ENCODE peak calls at places on chromosome 11, in nine cellular contexts. W is IMR-90, C is cardiac muscle cell, N is esophagus squamous epithelium, K is Peyer's patch, P is right lobe of liver, V is body of pancreas, I is fibroblast of lung, T is astrocyte. U is an unnamed sample. For H3K9me3 and H3K4me1, the result is how much of the 10 kb centered on the place peaks cover.

GRCh38 chr11:12786891-12787290 is 112.7 kb downstream of the TEAD1 start:
- DNase-seq in W (no peak), C (no peak), N (no peak), K (no peak), P (no peak), V (no peak), I (no peak), T (no peak), U (no peak)

GRCh38 chr11:860238-861104 is 17.8 kb downstream of the TSPAN4 start:
- DNase-seq in W (no peak), C (no peak), N (no peak), K (no peak), P (no peak), V (no peak), I (no peak), T (no peak), U (no peak)

GRCh38 chr11:12439615-12440014 is 62.2 kb downstream of the PARVA start:
- DNase-seq in W (no peak), C (no peak), N (no peak), K (no peak), P (no peak), V (no peak), I (no peak), T (no peak), U (no peak)

GRCh38 chr11:119366690-119367620 is 14.5 kb downstream of the USP2 start:
- DNase-seq in W (no peak), C (no peak), N (no peak), K (no peak), P (no peak), V (no peak), I (no peak), T (no peak), U (no peak)

GRCh38 chr11:118531597-118532084 is 649 bp downstream of the TMEM25 start:
- DNase-seq in W (no peak), C (no peak), N (no peak), K (no peak), P (no peak), V (no peak), I (no peak), T (no peak), U (no peak)

GRCh38 chr11:30853470-30853869 is 267.3 kb upstream of the MPPED2 start:
- DNase-seq in W (no peak), C (no peak), N (no peak), K (no peak), P (no peak), V (no peak), I (no peak), T (no peak), U (no peak)

GRCh38 chr11:1970956-1971355 is 23.8 kb downstream of the MRPL23 start:
- DNase-seq in W (no peak), C (no peak), N (no peak), K (no peak), P (no peak), V (no peak), I (no peak), T (no peak), U (peak)

GRCh38 chr11:123640029-123640428 is 14.4 kb downstream of the SCN3B start:
- DNase-seq in W (no peak), C (no peak), N (no peak), K (no peak), P (no peak), V (no peak), I (no peak), T (no peak), U (no peak)

GRCh38 chr11:126332221-126332711 is 23.2 kb upstream of the ST3GAL4 start:
- DNase-seq in W (peak), C (no peak), N (no peak), K (no peak), P (peak), V (peak), I (peak), T (peak), U (peak)

GRCh38 chr11:115598502-115598901 is 94.3 kb upstream of the CADM1 start:
- DNase-seq in W (no peak), C (no peak), N (no peak), K (no peak), P (no peak), V (no peak), I (no peak), T (no peak), U (no peak)

GRCh38 chr11:20112291-20113146 is 47.8 kb downstream of the DBX1 start:
- DNase-seq in W (peak), C (no peak), N (no peak), K (peak), P (peak), V (peak), I (peak), T (peak), U (peak)

GRCh38 chr11:32500001-32500400 is 64.7 kb upstream of the WT1 start:
- DNase-seq in W (no peak), C (no peak), N (no peak), K (no peak), P (no peak), V (peak), I (no peak), T (no peak), U (no peak)

GRCh38 chr11:43515090-43515489 is 156.4 kb downstream of the TTC17 start:
- DNase-seq in W (no peak), C (peak), N (no peak), K (no peak), P (no peak), V (peak), I (no peak), T (no peak), U (no peak)

GRCh38 chr11:28137832-28138231 is 29.6 kb downstream of the METTL15 start:
- DNase-seq in W (no peak), C (no peak), N (no peak), K (no peak), P (no peak), V (no peak), I (no peak), T (no peak), U (no peak)

GRCh38 chr11:28142724-28143123 is 34.5 kb downstream of the METTL15 start:
- DNase-seq in W (no peak), C (no peak), N (no peak), K (no peak), P (no peak), V (no peak), I (no peak), T (no peak), U (no peak)

GRCh38 chr11:28144808-28145207 is 36.6 kb downstream of the METTL15 start:
- DNase-seq in W (peak), C (no peak), N (no peak), K (no peak), P (no peak), V (no peak), I (peak), T (peak), U (no peak)

GRCh38 chr11:28140689-28141455 is 32.7 kb downstream of the METTL15 start:
- DNase-seq in W (no peak), C (no peak), N (no peak), K (no peak), P (no peak), V (no peak), I (no peak), T (no peak), U (no peak)

GRCh38 chr11:28139848-28140415 is 31.7 kb downstream of the METTL15 start:
- DNase-seq in W (no peak), C (no peak), N (no peak), K (no peak), P (no peak), V (no peak), I (no peak), T (no peak), U (no peak)
- H3K9me3 ChIP-seq in W (under half), C (under half), N (under half), K (under half), P (under half), V (under half), I (under half), T (under half), U (under half)

GRCh38 chr11:92890836-92891235 is 78.6 kb upstream of the MTNR1B start:
- DNase-seq in W (no peak), C (no peak), N (no peak), K (no peak), P (no peak), V (no peak), I (peak), T (no peak), U (no peak)
- H3K4me1 ChIP-seq in W (under half), C (under half), N (under half), K (under half), P (under half), V (under half), I (under half), T (under half), U (under half)

DNA sequence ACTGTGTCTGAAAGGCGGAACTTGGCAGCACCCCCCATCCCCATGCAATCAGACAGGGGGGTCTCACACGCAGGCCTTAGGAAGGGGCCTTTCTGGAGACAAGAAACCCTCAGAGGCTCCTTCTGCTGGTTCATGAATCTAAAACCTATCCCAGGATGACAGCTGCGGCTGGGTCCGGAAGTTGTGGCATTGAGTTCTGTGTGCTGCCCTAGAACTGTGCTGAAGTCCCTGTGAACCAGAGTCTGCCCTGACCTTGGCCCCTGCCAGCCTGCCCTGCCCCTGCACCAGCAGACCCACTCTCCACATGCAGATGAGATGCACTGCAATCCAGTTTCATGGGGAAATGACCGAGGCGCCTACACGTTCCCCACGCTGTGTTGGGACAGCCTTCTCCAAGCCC is 268.0 kb downstream of the CTTN start:
- DNase-seq in W (no peak), C (no peak), N (no peak), K (no peak), P (no peak), V (no peak), I (no peak), T (no peak), U (no peak)
- H3K9me3 ChIP-seq in W (under half), C (under half), N (under half), K (under half), P (under half), V (under half), I (under half), T (under half), U (under half)

GRCh38 chr11:64868904-64869570 is 9.4 kb downstream of the EHD1 start:
- DNase-seq in W (peak), C (peak), N (no peak), K (no peak), P (no peak), V (no peak), I (peak), T (peak), U (no peak)
- H3K4me1 ChIP-seq in W (under half), C (half or more), N (half or more), K (half or more), P (under half), V (under half), I (half or more), T (half or more), U (half or more)

GRCh38 chr11:67470337-67471002 is 1.4 kb upstream of the TMEM134 start:
- DNase-seq in W (no peak), C (no peak), N (no peak), K (no peak), P (no peak), V (no peak), I (no peak), T (no peak), U (no peak)
- H3K9me3 ChIP-seq in W (under half), C (under half), N (under half), K (under half), P (under half), V (under half), I (under half), T (under half), U (under half)

GRCh38 chr11:44597358-44598009 is 32.0 kb downstream of the CD82 start:
- DNase-seq in W (no peak), C (no peak), N (no peak), K (no peak), P (no peak), V (no peak), I (no peak), T (no peak), U (no peak)

GRCh38 chr11:44595006-44595405 is 29.5 kb downstream of the CD82 start:
- DNase-seq in W (no peak), C (no peak), N (no peak), K (no peak), P (no peak), V (no peak), I (no peak), T (no peak), U (no peak)

GRCh38 chr11:44596541-44597276 is 31.2 kb downstream of the CD82 start:
- DNase-seq in W (no peak), C (no peak), N (no peak), K (peak), P (no peak), V (no peak), I (no peak), T (peak), U (no peak)

GRCh38 chr11:44593194-44593593 is 27.7 kb downstream of the CD82 start:
- DNase-seq in W (no peak), C (peak), N (no peak), K (no peak), P (no peak), V (no peak), I (no peak), T (no peak), U (no peak)

DNA sequence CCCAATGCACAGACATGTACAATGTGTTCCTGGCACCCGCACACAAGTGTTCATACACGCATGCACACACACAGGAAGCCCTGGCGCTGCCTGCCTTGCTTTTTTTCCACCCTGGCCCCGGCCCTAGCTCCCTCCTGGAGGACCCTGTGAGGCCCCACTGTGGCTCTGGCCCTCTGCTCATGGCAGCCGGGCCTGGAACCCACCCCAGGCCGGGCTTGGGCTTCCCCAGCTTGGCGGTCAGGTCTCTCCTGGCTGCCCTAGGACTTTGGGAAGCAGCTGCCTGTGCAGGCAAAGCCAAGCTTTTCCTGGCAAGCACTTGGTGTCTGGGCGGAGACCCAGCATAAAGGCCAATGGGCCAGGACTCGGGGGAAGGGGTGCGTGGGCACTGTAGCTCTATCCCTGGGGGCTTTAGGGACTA is 30.5 kb downstream of the CD82 start:
- DNase-seq in W (no peak), C (no peak), N (no peak), K (peak), P (peak), V (peak), I (peak), T (no peak), U (no peak)
- H3K4me1 ChIP-seq in W (under half), C (under half), N (under half), K (under half), P (under half), V (under half), I (under half), T (under half), U (half or more)

DNA sequence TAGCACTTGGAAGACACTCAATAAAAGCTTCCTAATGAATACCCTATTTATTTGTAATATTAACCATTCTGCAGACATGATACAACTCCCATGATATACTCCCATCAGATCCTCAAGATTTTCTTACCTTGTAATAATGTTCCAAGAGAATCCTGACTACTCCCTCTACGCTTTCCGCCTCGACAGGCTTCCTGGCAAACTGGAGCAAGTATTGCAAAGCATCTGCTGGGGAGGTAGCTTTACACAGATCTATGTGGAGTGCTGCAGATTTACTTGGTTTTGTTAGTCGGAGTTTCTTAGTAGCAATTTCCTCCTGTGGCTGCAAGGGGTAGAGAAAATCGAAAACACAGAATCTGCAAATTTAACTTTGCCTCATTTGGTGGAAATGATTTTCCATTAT is 3.5 kb downstream of the INTS4 start:
- DNase-seq in W (no peak), C (no peak), N (no peak), K (no peak), P (no peak), V (no peak), I (no peak), T (no peak), U (no peak)
- H3K9me3 ChIP-seq in W (under half), C (under half), N (under half), K (under half), P (under half), V (under half), I (under half), T (under half), U (under half)

DNA sequence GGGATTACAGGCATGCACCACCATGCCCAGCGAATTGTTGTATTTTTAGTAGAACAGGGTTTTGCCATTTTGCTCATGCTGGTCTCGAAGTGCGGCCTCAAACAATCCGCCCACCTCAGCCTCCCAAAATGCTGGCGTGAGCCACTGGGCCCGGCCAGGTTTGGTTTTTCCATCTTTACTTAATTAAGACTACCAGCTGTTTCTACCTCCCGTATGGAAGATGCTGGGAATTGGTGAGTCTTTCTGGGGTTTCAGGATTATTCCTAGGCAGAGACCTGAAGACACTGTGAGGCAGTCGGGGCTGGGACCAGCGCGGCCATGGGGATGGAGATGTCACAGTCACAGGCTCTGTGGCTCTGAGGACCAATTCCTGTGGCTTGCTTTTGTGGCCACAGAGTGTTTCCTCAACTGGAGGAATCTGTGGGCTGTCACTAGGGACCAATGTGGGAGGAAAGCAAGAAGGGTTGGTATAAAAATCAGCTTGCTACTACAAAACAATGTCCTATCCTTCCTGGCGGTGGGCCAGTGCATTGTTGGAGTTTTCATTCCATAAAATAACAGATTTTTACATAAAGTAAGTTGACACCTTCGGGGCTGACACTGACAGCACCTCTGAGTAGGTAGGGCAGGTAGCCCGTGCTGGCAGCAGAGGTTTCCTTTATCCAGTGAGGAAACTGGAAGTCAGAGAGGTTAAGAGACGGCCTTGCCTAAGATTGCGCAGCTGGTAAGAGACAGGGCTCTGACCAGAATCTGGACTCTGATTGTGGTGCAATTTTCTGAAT is 8.4 kb upstream of the FTH1 start:
- DNase-seq in W (no peak), C (no peak), N (no peak), K (no peak), P (no peak), V (peak), I (no peak), T (no peak), U (peak)
- H3K4me1 ChIP-seq in W (under half), C (under half), N (under half), K (half or more), P (under half), V (half or more), I (under half), T (under half), U (half or more)

U was measured in upper lobe of right lung.